ENCODE peak calls at places on chromosomes 3 and 15, in four cellular contexts. E is GM12878, H is HepG2, Z is K562. A is an unnamed sample.
A peak's percentile ranks its signal among the peaks of the same experiment; 100 is the strongest.

GRCh38 chr3:11386413-11387155 is 114.4 kb downstream of the ATG7 start:
- DNase-seq in E (no peak), H (no peak), Z (no peak), A (no peak)

GRCh38 chr3:13106308-13106970 is 33.2 kb upstream of the IQSEC1 start:
- DNase-seq in E (no peak), H (peak; percentile 40), Z (no peak), A (no peak)

GRCh38 chr3:40464339-40465110 is 7.4 kb downstream of the RPL14 start:
- DNase-seq in E (no peak), H (no peak), Z (no peak), A (no peak)

GRCh38 chr15:85027033-85027380 is 45.4 kb downstream of the PDE8A start:
- DNase-seq in E (no peak), H (no peak), Z (no peak), A (no peak)

GRCh38 chr15:69265347-69265955 is 33.3 kb upstream of the PAQR5 start:
- DNase-seq in E (no peak), H (peak; percentile 47), Z (no peak), A (no peak)

GRCh38 chr3:36269274-36269673 is 111.0 kb upstream of the STAC start:
- DNase-seq in E (no peak), H (no peak), Z (no peak), A (no peak)

GRCh38 chr15:48475600-48476395 is 144.6 kb downstream of the DUT start:
- DNase-seq in E (no peak), H (no peak), Z (no peak), A (no peak)

GRCh38 chr3:100653731-100654309 is 44.4 kb downstream of the ADGRG7 start:
- DNase-seq in E (no peak), H (no peak), Z (no peak), A (no peak)

GRCh38 chr3:179071569-179072397 is at the start of gene ZMAT3:
- DNase-seq in E (no peak), H (peak; percentile 71), Z (peak; percentile 87), A (peak; percentile 53)

GRCh38 chr3:123337226-123337625 is 111.7 kb downstream of the ADCY5 start:
- DNase-seq in E (no peak), H (no peak), Z (no peak), A (no peak)

GRCh38 chr3:189148090-189148507 is 23.7 kb upstream of the TPRG1 start:
- DNase-seq in E (no peak), H (peak; percentile 52), Z (peak; percentile 56), A (peak; percentile 9)
- TF ChIP-seq CBX5 in E (no peak), H (no peak), Z (no peak), A (no peak)

GRCh38 chr3:15812183-15812582 is 14.4 kb upstream of the ANKRD28 start:
- DNase-seq in E (no peak), H (no peak), Z (no peak), A (no peak)
- TF ChIP-seq CBX5 in E (no peak), H (no peak), Z (no peak), A (no peak)

GRCh38 chr3:15107075-15107947 is 8.4 kb upstream of the RBSN start:
- DNase-seq in E (no peak), H (peak; percentile 78), Z (no peak), A (no peak)

GRCh38 chr3:15098503-15099363 is at the start of gene RBSN:
- DNase-seq in E (peak; percentile 75), H (peak; percentile 88), Z (peak; percentile 97), A (peak; percentile 70)

GRCh38 chr3:15102256-15102655 is 3.3 kb upstream of the RBSN start:
- DNase-seq in E (no peak), H (no peak), Z (no peak), A (no peak)

GRCh38 chr3:15099364-15100098 is 583 bp upstream of the RBSN start:
- DNase-seq in E (no peak), H (no peak), Z (no peak), A (no peak)

DNA sequence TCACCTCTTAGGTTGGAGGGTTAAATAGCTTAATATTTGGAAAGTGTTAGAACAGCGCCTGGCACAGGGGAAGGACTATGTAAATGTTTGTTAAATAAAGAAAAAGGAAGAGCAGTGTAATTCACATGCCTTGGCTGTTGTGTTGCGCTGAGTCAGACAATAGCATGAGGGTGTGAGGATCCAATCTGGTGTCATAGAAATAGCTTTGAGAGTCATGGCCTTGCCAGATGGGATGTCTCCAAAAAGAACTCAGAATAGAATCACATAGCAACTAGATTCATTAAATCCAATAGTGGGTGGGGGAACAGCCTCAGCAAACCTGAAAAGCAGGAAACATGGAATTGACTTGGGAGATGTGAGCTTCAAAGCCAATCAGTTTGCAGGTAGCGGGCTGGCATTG is 3.9 kb upstream of the RBSN start:
- DNase-seq in E (no peak), H (no peak), Z (no peak), A (no peak)
- TF ChIP-seq CBX5 in E (no peak), H (no peak), Z (no peak), A (no peak)

DNA sequence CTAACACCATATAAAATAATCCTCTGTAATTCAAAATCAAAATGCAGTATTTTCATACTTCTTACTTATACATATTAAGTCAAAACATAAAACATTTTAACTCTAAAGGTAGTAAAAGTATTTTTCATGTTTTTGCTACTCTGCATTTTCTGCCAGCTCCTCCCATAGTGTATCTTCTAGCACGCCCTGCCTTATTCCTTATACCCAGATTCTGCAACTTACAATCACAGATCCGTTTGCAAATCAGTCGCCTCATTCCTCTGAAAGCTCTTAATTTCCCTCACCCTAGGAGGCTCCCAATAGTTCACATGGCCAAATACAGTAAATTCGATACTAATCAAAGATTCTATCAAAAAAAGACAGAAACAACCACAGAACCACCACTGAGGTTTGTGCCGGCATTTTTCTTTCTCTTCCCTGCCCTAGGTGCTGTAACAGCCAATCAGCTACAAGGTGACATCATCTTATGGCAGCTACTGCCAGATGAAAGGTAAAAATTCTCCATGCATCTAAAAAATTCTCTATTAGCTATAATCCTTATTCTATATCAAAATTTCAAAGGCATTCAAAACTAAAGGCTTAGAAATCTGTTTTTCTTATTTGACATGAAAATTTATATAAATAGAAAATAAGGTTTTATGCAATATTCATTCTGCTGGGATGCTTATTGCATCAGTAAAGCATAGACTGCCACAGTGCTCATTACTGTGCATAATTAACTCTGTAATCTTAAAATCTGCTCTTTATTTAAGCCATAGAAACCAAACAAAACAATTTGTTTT is 72.8 kb downstream of the CLASP2 start:
- DNase-seq in E (no peak), H (no peak), Z (peak; percentile 31), A (no peak)
- TF ChIP-seq CBX5 in E (no peak), H (no peak), Z (no peak), A (no peak)

DNA sequence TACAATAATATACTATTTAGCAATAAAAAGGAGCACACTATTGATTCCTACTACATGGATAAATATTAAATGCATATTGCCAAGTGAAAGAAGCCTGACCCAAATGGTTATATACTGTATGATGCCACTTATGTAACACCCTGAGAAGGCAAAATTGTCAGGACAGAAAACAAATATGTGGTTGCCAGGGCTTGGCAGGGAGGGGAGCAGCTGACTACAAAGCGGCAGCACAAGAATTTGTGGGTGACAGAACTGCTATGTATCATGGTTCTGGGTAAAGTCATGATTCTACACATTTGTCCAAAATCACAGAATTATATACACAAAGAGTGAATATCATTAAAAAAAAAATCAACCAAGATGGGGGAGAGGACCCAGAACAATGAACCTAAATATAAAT is 22.5 kb downstream of the TBC1D2B start:
- DNase-seq in E (no peak), H (no peak), Z (no peak), A (no peak)
- TF ChIP-seq CBX5 in E (no peak), H (no peak), Z (no peak), A (no peak)

GRCh38 chr15:91261345-91261744 is 161.3 kb downstream of the SV2B start:
- DNase-seq in E (no peak), H (no peak), Z (no peak), A (no peak)

GRCh38 chr15:91268510-91268909 is 168.5 kb downstream of the SV2B start:
- DNase-seq in E (no peak), H (no peak), Z (peak; percentile 82), A (peak; percentile 75)

GRCh38 chr15:91265431-91265940 is 165.4 kb downstream of the SV2B start:
- DNase-seq in E (no peak), H (no peak), Z (no peak), A (no peak)

GRCh38 chr15:91264651-91265351 is 164.7 kb downstream of the SV2B start:
- DNase-seq in E (no peak), H (no peak), Z (no peak), A (no peak)

GRCh38 chr15:91263632-91264477 is 163.8 kb downstream of the SV2B start:
- DNase-seq in E (no peak), H (no peak), Z (no peak), A (no peak)
- TF ChIP-seq CBX5 in E (no peak), H (no peak), Z (no peak), A (no peak)

GRCh38 chr15:53447742-53448141 is 311.7 kb downstream of the WDR72 start:
- DNase-seq in E (no peak), H (no peak), Z (no peak), A (no peak)

GRCh38 chr15:53445531-53445930 is 313.9 kb downstream of the WDR72 start:
- DNase-seq in E (no peak), H (no peak), Z (no peak), A (no peak)

GRCh38 chr15:53447053-53447574 is 312.3 kb downstream of the WDR72 start:
- DNase-seq in E (no peak), H (peak; percentile 55), Z (no peak), A (no peak)

GRCh38 chr15:53448215-53449001 is 311.1 kb downstream of the WDR72 start:
- DNase-seq in E (no peak), H (no peak), Z (no peak), A (no peak)

DNA sequence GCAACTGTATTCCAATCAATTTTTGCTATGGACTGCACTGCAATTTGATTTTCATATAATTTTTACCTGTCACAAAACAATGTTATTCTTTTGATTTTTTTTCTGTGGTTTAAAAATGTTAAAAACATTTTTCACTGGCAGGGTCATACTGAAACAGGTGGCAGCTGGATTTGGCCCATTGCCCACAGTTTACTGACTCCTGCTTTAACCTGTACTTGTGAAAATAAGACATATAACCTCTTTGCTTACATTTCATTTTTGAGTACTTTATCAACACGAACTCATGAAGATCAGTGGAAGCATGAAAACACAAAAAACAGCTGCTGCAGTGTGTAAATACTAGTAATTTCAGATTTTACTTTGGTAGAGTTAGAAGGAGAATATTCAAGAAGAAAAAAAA is 313.1 kb downstream of the WDR72 start:
- DNase-seq in E (no peak), H (no peak), Z (no peak), A (no peak)
- TF ChIP-seq CBX5 in E (no peak), H (no peak), Z (no peak), A (no peak)

GRCh38 chr15:65824941-65825544 is 33.0 kb upstream of the DENND4A start:
- DNase-seq in E (no peak), H (no peak), Z (no peak), A (no peak)
- TF ChIP-seq CBX5 in E (no peak), H (no peak), Z (no peak), A (no peak)